ENCODE peak calls at places on chromosomes 16 and 17, in five cellular contexts. D is cardiac fibroblast, J is uterus, O is astrocyte of the spinal cord, B is AG10803. A is an unnamed sample.

GRCh38 chr17:28271431-28271830 is 47.6 kb upstream of the TMEM97 start:
- DNase-seq in D (no peak), J (no peak), O (no peak), B (no peak), A (no peak)

GRCh38 chr16:6947291-6947690 is 385.4 kb upstream of the RBFOX1 start:
- DNase-seq in D (no peak), J (no peak), O (no peak), B (no peak), A (no peak)

GRCh38 chr17:79647456-79647915 is 36.6 kb upstream of the RBFOX3 start:
- DNase-seq in D (no peak), J (no peak), O (no peak), B (no peak), A (no peak)

GRCh38 chr16:5215911-5216310 is 118.3 kb upstream of the EEF2KMT start:
- DNase-seq in D (no peak), J (no peak), O (no peak), B (no peak), A (no peak)

GRCh38 chr16:66936462-66936861 is 1.1 kb downstream of the CES2 start:
- DNase-seq in D (no peak), J (no peak), O (no peak), B (no peak), A (no peak)

GRCh38 chr17:80840011-80840410 is 151.6 kb upstream of the CHMP6 start:
- DNase-seq in D (no peak), J (no peak), O (no peak), B (no peak), A (no peak)

GRCh38 chr16:88857728-88858339 is 907 bp downstream of the TRAPPC2L start:
- DNase-seq in D (peak; percentile 85), J (peak; percentile 53), O (peak; percentile 69), B (peak; percentile 72), A (peak; percentile 83)

GRCh38 chr16:85680352-85680944 is 8.3 kb downstream of the GINS2 start:
- DNase-seq in D (no peak), J (no peak), O (no peak), B (no peak), A (no peak)

GRCh38 chr17:56973520-56973919 is 4.4 kb upstream of the SCPEP1 start:
- DNase-seq in D (no peak), J (no peak), O (no peak), B (no peak), A (no peak)

GRCh38 chr16:21084631-21085235 is 65.9 kb downstream of the DNAH3 start:
- DNase-seq in D (no peak), J (no peak), O (no peak), B (no peak), A (no peak)

GRCh38 chr16:77782694-77783093 is 5.7 kb upstream of the VAT1L start:
- DNase-seq in D (no peak), J (no peak), O (no peak), B (no peak), A (no peak)

GRCh38 chr16:10692470-10692869 is 2.3 kb downstream of the TEKT5 start:
- DNase-seq in D (no peak), J (no peak), O (no peak), B (no peak), A (no peak)

GRCh38 chr16:3880623-3881498 is at the start of gene CREBBP:
- DNase-seq in D (peak; percentile 94), J (peak; percentile 81), O (peak; percentile 90), B (peak; percentile 87), A (peak; percentile 88)
- TF ChIP-seq CTCF in D (no peak), J (no peak), O (no peak), B (no peak), A (no peak)

GRCh38 chr17:48542956-48543853 is 1.7 kb downstream of the HOXB2 start:
- DNase-seq in D (peak; percentile 63), J (peak; percentile 52), O (peak; percentile 75), B (no peak), A (peak; percentile 66)
- TF ChIP-seq CTCF in D (no peak), J (no peak), O (no peak), B (no peak), A (peak; percentile 3)

DNA sequence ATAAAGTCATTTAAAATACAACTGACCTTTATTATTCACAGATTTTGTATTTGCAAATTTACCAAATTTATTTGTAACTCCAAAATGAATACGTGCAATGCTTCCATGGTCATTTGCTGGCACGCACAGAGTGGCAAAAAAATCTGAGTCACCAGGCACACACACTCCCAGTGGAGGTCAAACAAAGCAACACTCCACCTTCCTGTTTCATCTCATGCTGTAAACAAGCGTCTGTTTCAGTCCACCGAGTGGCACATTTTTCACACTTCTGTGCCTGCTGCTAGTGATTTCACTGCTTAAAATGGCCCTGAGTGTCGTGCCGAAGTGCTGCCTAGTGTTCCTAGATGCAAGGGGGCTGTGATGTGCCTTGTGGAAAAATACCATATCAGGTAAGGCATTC is 17.8 kb upstream of the ITGAE start:
- DNase-seq in D (peak; percentile 17), J (no peak), O (no peak), B (no peak), A (peak; percentile 16)
- TF ChIP-seq CTCF in D (no peak), J (no peak), O (no peak), B (no peak), A (no peak)

DNA sequence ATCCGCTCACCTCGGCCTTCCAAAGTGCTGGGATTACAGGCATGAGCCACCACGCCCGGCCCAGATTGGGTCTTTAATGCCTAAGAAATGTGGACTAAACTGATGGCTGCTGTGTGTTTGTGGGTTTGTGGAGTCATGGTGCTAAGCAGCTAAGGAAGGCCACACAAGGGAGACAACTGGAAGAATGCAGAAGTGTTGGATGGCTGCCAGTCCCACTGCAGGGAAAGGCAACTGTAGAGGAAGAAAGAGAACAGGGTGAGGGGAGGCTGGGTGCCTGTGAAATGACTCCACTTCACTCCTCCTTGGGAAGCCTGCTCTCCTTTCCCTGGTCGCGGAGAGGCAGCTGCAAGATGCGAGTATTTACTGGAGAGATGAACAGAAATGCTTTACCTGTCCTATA is 23.5 kb upstream of the SIAH1 start:
- DNase-seq in D (peak; percentile 80), J (no peak), O (peak; percentile 78), B (peak; percentile 71), A (peak; percentile 78)
- TF ChIP-seq CTCF in D (no peak), J (no peak), O (no peak), B (no peak), A (no peak)

DNA sequence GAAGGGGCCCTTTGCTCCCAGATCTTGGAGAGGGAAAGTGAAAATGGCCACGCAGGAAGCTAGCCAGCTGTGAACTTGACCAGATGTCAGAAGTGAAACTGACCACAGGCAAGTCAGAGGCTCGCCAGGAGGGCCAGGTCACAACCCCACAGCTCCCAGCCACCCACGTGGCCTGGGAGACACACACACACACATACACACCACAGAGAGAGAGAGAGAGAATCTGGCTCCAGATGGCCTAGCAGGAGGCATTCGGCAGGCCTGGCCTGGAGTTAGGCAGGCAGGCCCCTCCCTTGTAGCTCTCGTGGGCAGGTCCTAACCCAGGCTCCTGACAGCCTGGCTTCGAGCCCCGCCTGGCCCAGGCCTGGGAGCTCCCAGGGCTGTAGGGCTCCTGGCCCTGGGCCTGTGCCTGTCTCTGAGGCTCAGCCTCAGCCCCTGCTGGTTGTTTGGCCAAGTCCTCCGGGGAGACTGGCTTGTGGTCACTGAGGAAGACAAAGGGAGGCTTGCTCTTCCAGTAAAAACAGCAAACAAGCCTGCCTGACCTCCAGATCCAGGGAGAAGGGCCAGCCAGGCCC is 20.2 kb downstream of the NGFR start:
- DNase-seq in D (peak; percentile 99), J (peak; percentile 92), O (peak; percentile 99), B (peak; percentile 99), A (peak; percentile 96)
- TF ChIP-seq CTCF in D (peak; percentile 51), J (peak; percentile 20), O (peak; percentile 44), B (peak; percentile 43), A (peak; percentile 41)

GRCh38 chr17:78174870-78175642 is 6.7 kb downstream of the SYNGR2 start:
- DNase-seq in D (no peak), J (no peak), O (no peak), B (no peak), A (no peak)

GRCh38 chr17:78175643-78175981 is 7.2 kb downstream of the SYNGR2 start:
- DNase-seq in D (no peak), J (no peak), O (no peak), B (no peak), A (no peak)

GRCh38 chr17:78172284-78173024 is 4.1 kb downstream of the SYNGR2 start:
- DNase-seq in D (peak; percentile 44), J (peak; percentile 54), O (peak; percentile 20), B (no peak), A (no peak)

GRCh38 chr17:78173025-78173715 is 4.8 kb downstream of the SYNGR2 start:
- DNase-seq in D (no peak), J (peak; percentile 24), O (no peak), B (no peak), A (no peak)

GRCh38 chr17:78174332-78174869 is 6.0 kb downstream of the SYNGR2 start:
- DNase-seq in D (no peak), J (peak; percentile 73), O (peak; percentile 8), B (no peak), A (no peak)
- TF ChIP-seq CTCF in D (no peak), J (peak; percentile 63), O (peak; percentile 13), B (no peak), A (no peak)

A was measured in fibroblast of pulmonary artery.